ENCODE peak calls at places on chromosomes 12 and 14, in ten cellular contexts. R is effector memory CD8-positive, alpha-beta T cell; P is fibroblast of mammary gland; E is MM.1S; X is activated CD4-positive, alpha-beta memory T cell treated with anti-CD3 and anti-CD28 coated beads for 36 hours; N is mammary epithelial cell; Q is GM12865; T is RPMI7951; A is H7; Y is left kidney. M is an unnamed sample.

GRCh38 chr12:71201136-71201679 is 43.4 kb upstream of the TSPAN8 start:
- DNase-seq in A (no peak), Y (no peak), T (no peak), E (no peak), P (no peak), R (no peak), X (no peak), N (no peak), Q (no peak), M (no peak)

GRCh38 chr12:79566452-79566851 is 124.3 kb downstream of the PAWR start:
- DNase-seq in N (peak), E (no peak), X (no peak), R (no peak), P (no peak), A (no peak), T (no peak), Y (peak), Q (no peak), M (peak)

GRCh38 chr12:27207626-27208413 is 36.3 kb upstream of the STK38L start:
- DNase-seq in E (peak), X (peak), A (no peak), P (peak), T (peak), N (peak), Y (no peak), Q (peak), R (no peak), M (peak)

GRCh38 chr14:23175823-23176222 is 7.6 kb downstream of the SLC7A8 start:
- DNase-seq in A (no peak), Y (no peak), Q (no peak), T (no peak), X (no peak), P (peak), E (no peak), R (no peak), N (peak), M (no peak)

GRCh38 chr14:105065280-105066228 is at the start of gene GPR132:
- DNase-seq in A (no peak), N (peak), Q (peak), P (no peak), R (peak), Y (no peak), X (peak), E (peak), T (no peak), M (peak)

GRCh38 chr12:13067322-13067721 is 23.1 kb downstream of the FAM234B start:
- DNase-seq in N (no peak), E (no peak), T (no peak), Y (no peak), A (no peak), Q (no peak), X (no peak), R (no peak), P (no peak), M (no peak)

GRCh38 chr12:78562358-78563205 is 302.0 kb upstream of the SYT1 start:
- DNase-seq in R (no peak), N (peak), X (no peak), Q (peak), T (peak), P (peak), A (no peak), E (peak), Y (peak), M (peak)

GRCh38 chr12:62784576-62784975 is 150.4 kb downstream of the PPM1H start:
- DNase-seq in N (no peak), R (no peak), Y (no peak), Q (no peak), T (no peak), X (no peak), P (no peak), A (no peak), E (no peak), M (no peak)

GRCh38 chr12:65962921-65963883 is 138.9 kb downstream of the HMGA2 start:
- DNase-seq in E (peak), Y (peak), T (peak), Q (peak), A (peak), N (no peak), X (peak), R (no peak), P (no peak), M (peak)

GRCh38 chr12:41274643-41275042 is 86.5 kb downstream of the PDZRN4 start:
- DNase-seq in E (no peak), T (no peak), Y (no peak), N (no peak), X (no peak), Q (no peak), P (no peak), A (no peak), R (no peak), M (peak)

GRCh38 chr12:104823985-104824441 is 134.1 kb downstream of the SLC41A2 start:
- DNase-seq in E (no peak), P (no peak), Y (no peak), A (no peak), N (no peak), T (no peak), R (no peak), X (no peak), Q (no peak), M (no peak)

GRCh38 chr12:96427269-96427729 is 27.1 kb upstream of the CDK17 start:
- DNase-seq in P (peak), X (peak), T (peak), N (peak), Q (no peak), Y (peak), R (no peak), E (no peak), A (no peak), M (peak)

GRCh38 chr14:101068293-101068957 is 164.9 kb upstream of the RTL1 start:
- DNase-seq in E (no peak), Q (no peak), X (no peak), A (peak), N (no peak), Y (no peak), T (no peak), R (no peak), P (no peak), M (no peak)

GRCh38 chr12:75779891-75780501 is 251.6 kb downstream of the PHLDA1 start:
- DNase-seq in T (no peak), R (no peak), P (no peak), Y (peak), Q (no peak), A (no peak), E (no peak), N (no peak), X (no peak), M (no peak)

GRCh38 chr12:15336772-15337553 is 14.7 kb downstream of the PTPRO start:
- DNase-seq in T (peak), Y (no peak), A (no peak), P (peak), X (no peak), N (peak), R (no peak), Q (no peak), E (no peak), M (peak)

GRCh38 chr12:28303192-28303591 is 112.9 kb downstream of the CCDC91 start:
- DNase-seq in Q (no peak), N (no peak), A (no peak), R (no peak), E (no peak), T (no peak), Y (no peak), X (no peak), P (no peak), M (no peak)

GRCh38 chr12:126708492-126708896 is 1558.5 kb upstream of the TMEM132C start:
- DNase-seq in Y (no peak), X (peak), T (peak), R (no peak), Q (peak), A (no peak), E (peak), N (no peak), P (peak), M (no peak)

GRCh38 chr14:103519043-103519836 is 3.4 kb downstream of the CKB start:
- DNase-seq in P (no peak), N (no peak), X (no peak), Q (no peak), R (no peak), Y (peak), A (peak), E (no peak), T (no peak), M (no peak)

GRCh38 chr14:46250113-46250703 is 401.4 kb downstream of the RPL10L start:
- DNase-seq in T (no peak), A (peak), N (peak), X (no peak), R (no peak), E (no peak), Q (peak), Y (peak), P (peak), M (peak)

GRCh38 chr14:48075487-48075886 is 400.1 kb upstream of the MDGA2 start:
- DNase-seq in Y (no peak), E (no peak), A (no peak), R (no peak), X (no peak), T (no peak), P (no peak), N (no peak), Q (no peak), M (no peak)

GRCh38 chr14:52951730-52952481 is 1.1 kb upstream of the FERMT2 start:
- DNase-seq in P (peak), T (peak), N (peak), A (peak), Y (peak), Q (peak), R (no peak), X (no peak), E (no peak), M (peak)

GRCh38 chr12:104682790-104683279 is 226.1 kb downstream of the CHST11 start:
- DNase-seq in X (peak), P (no peak), E (peak), R (peak), A (no peak), Y (no peak), Q (peak), N (no peak), T (no peak), M (no peak)

GRCh38 chr12:6639151-6639773 is 3.5 kb upstream of the LPAR5 start:
- DNase-seq in X (no peak), P (no peak), N (no peak), Q (no peak), E (no peak), Y (no peak), A (no peak), T (no peak), R (no peak), M (no peak)

GRCh38 chr12:62744551-62744950 is 190.4 kb downstream of the PPM1H start:
- DNase-seq in E (no peak), N (no peak), T (peak), X (no peak), A (no peak), Q (peak), R (no peak), P (no peak), Y (no peak), M (no peak)

GRCh38 chr12:122839907-122840554 is 4.8 kb downstream of the HIP1R start:
- DNase-seq in E (no peak), X (no peak), Y (no peak), T (no peak), N (peak), P (no peak), Q (no peak), R (no peak), A (peak), M (peak)

GRCh38 chr14:76644875-76645518 is 116.3 kb upstream of the VASH1 start:
- DNase-seq in A (peak), X (peak), Y (peak), T (peak), Q (peak), R (no peak), E (no peak), N (peak), P (peak), M (peak)

GRCh38 chr12:107917912-107918800 is 143.7 kb downstream of the ASCL4 start:
- DNase-seq in Y (peak), Q (peak), E (peak), T (peak), X (no peak), N (peak), R (no peak), A (peak), P (peak), M (peak)

GRCh38 chr12:32897276-32897615 is 669 bp upstream of the PKP2 start:
- DNase-seq in E (no peak), Y (no peak), A (no peak), R (no peak), P (no peak), N (no peak), X (no peak), Q (no peak), T (no peak), M (no peak)

GRCh38 chr14:95150910-95151309 is 6.4 kb downstream of the DICER1 start:
- DNase-seq in T (no peak), Q (no peak), P (no peak), N (no peak), E (no peak), Y (no peak), X (no peak), A (no peak), R (no peak), M (no peak)

GRCh38 chr14:92544051-92544730 is 30.6 kb downstream of the RIN3 start:
- DNase-seq in X (no peak), R (no peak), P (no peak), Q (no peak), Y (no peak), A (no peak), T (no peak), E (no peak), N (no peak), M (no peak)

GRCh38 chr12:22683131-22683530 is 58.2 kb downstream of the ETNK1 start:
- DNase-seq in N (no peak), T (no peak), A (no peak), R (no peak), Q (no peak), E (no peak), X (no peak), P (no peak), Y (no peak), M (no peak)

GRCh38 chr12:3202734-3203446 is 125.7 kb downstream of the TSPAN9 start:
- DNase-seq in T (peak), A (peak), R (peak), N (peak), X (peak), Q (peak), E (peak), Y (peak), P (peak), M (no peak)